ENCODE peak calls at places on chromosomes 1 and 21, in ten cellular contexts. N is NCI-H2107; F is EL; J is HS-27A; E is stimulated activated CD4-positive, alpha-beta T cell treated with anti-CD3 and anti-CD28 coated beads, Interleukin-2, amount 100 ng/mL, for 48 hours; G is germinal center; T is iris pigment epithelial cell; U is HEK293T; Q is activated CD8-positive, alpha-beta memory T cell treated with anti-CD3 and anti-CD28 coated beads, Interleukin-2, amount 50 U/mL, for 48 hours; B is AG20443. C is an unnamed sample.

GRCh38 chr1:54814148-54814498 is 13.0 kb upstream of the TTC22 start:
- DNase-seq in N (no peak), F (no peak), J (no peak), E (no peak), G (no peak), T (no peak), U (no peak), Q (peak), B (no peak), C (no peak)

GRCh38 chr1:50978852-50979781 is 9.1 kb downstream of the CDKN2C start:
- DNase-seq in N (peak), F (peak), J (no peak), E (no peak), G (peak), T (no peak), U (no peak), Q (no peak), B (no peak), C (no peak)

GRCh38 chr1:6512908-6513280 is 21.4 kb upstream of the PLEKHG5 start:
- DNase-seq in N (no peak), F (no peak), J (no peak), E (no peak), G (no peak), T (no peak), U (no peak), Q (no peak), B (no peak), C (no peak)

GRCh38 chr1:64867266-64867665 is 99.1 kb downstream of the JAK1 start:
- DNase-seq in N (no peak), F (no peak), J (no peak), E (no peak), G (no peak), T (no peak), U (no peak), Q (no peak), B (no peak), C (no peak)

GRCh38 chr1:184828369-184828717 is 73.7 kb upstream of the EDEM3 start:
- DNase-seq in N (no peak), F (no peak), J (no peak), E (no peak), G (no peak), T (no peak), U (no peak), Q (no peak), B (no peak), C (no peak)

GRCh38 chr1:162485236-162485635 is 12.4 kb upstream of the UHMK1 start:
- DNase-seq in N (no peak), F (peak), J (no peak), E (no peak), G (no peak), T (peak), U (no peak), Q (no peak), B (peak), C (no peak)

GRCh38 chr1:47502746-47503370 is 65.0 kb downstream of the FOXD2 start:
- DNase-seq in N (no peak), F (no peak), J (no peak), E (no peak), G (no peak), T (no peak), U (no peak), Q (no peak), B (no peak), C (no peak)

GRCh38 chr1:82549851-82550250 is 749.1 kb downstream of the ADGRL2 start:
- DNase-seq in N (no peak), F (no peak), J (no peak), E (no peak), G (no peak), T (no peak), U (no peak), Q (no peak), B (no peak), C (no peak)

GRCh38 chr21:45021428-45022347 is 52.7 kb upstream of the ADARB1 start:
- DNase-seq in N (no peak), F (no peak), J (no peak), E (no peak), G (no peak), T (no peak), U (no peak), Q (no peak), B (no peak), C (no peak)

GRCh38 chr1:218164111-218164929 is 120.8 kb upstream of the RRP15 start:
- DNase-seq in N (no peak), F (peak), J (no peak), E (no peak), G (peak), T (peak), U (peak), Q (peak), B (peak), C (peak)

GRCh38 chr1:182215797-182216196 is 154.3 kb upstream of the ZNF648 start:
- DNase-seq in N (no peak), F (no peak), J (no peak), E (no peak), G (no peak), T (no peak), U (no peak), Q (no peak), B (peak), C (no peak)

GRCh38 chr1:15797614-15798390 is 9.6 kb downstream of the UQCRHL start:
- DNase-seq in N (no peak), F (peak), J (no peak), E (no peak), G (no peak), T (peak), U (no peak), Q (no peak), B (no peak), C (no peak)

GRCh38 chr1:21622466-21623315 is 46.5 kb downstream of the RAP1GAP start:
- DNase-seq in N (no peak), F (no peak), J (no peak), E (peak), G (peak), T (no peak), U (peak), Q (peak), B (peak), C (no peak)

GRCh38 chr1:204132718-204133117 is 19.1 kb downstream of the ETNK2 start:
- DNase-seq in N (no peak), F (no peak), J (no peak), E (no peak), G (no peak), T (no peak), U (no peak), Q (no peak), B (no peak), C (no peak)

GRCh38 chr1:148353461-148354283 is 129.4 kb downstream of the PPIAL4G start:
- DNase-seq in N (no peak), F (peak), J (no peak), E (no peak), G (no peak), T (peak), U (peak), Q (no peak), B (peak), C (no peak)

GRCh38 chr1:153485880-153486279 is 25.4 kb upstream of the S100A7 start:
- DNase-seq in N (peak), F (no peak), J (no peak), E (no peak), G (no peak), T (no peak), U (no peak), Q (no peak), B (no peak), C (no peak)

GRCh38 chr21:34639882-34640788 is 25.2 kb upstream of the RCAN1 start:
- DNase-seq in N (no peak), F (no peak), J (no peak), E (peak), G (no peak), T (peak), U (no peak), Q (peak), B (no peak), C (no peak)

GRCh38 chr1:218510153-218510772 is 165.1 kb downstream of the TGFB2 start:
- DNase-seq in N (no peak), F (no peak), J (no peak), E (no peak), G (no peak), T (no peak), U (no peak), Q (no peak), B (no peak), C (no peak)

GRCh38 chr1:232319106-232319505 is 310.8 kb downstream of the SIPA1L2 start:
- DNase-seq in N (no peak), F (no peak), J (no peak), E (no peak), G (no peak), T (no peak), U (no peak), Q (no peak), B (no peak), C (no peak)

GRCh38 chr1:220487297-220487820 is 40.6 kb upstream of the MARK1 start:
- DNase-seq in N (peak), F (peak), J (no peak), E (peak), G (no peak), T (peak), U (peak), Q (no peak), B (no peak), C (no peak)

GRCh38 chr1:7044471-7044805 is 259.2 kb downstream of the CAMTA1 start:
- DNase-seq in N (no peak), F (no peak), J (no peak), E (no peak), G (no peak), T (no peak), U (no peak), Q (no peak), B (no peak), C (no peak)

GRCh38 chr1:161081519-161081918 is 7.8 kb downstream of the NECTIN4 start:
- DNase-seq in N (no peak), F (no peak), J (no peak), E (no peak), G (no peak), T (no peak), U (no peak), Q (no peak), B (no peak), C (no peak)

GRCh38 chr21:26850116-26850643 is 5.0 kb upstream of the ADAMTS1 start:
- DNase-seq in N (no peak), F (peak), J (no peak), E (no peak), G (no peak), T (peak), U (no peak), Q (no peak), B (peak), C (peak)

GRCh38 chr1:179038528-179039281 is 13.0 kb downstream of the FAM20B start:
- DNase-seq in N (no peak), F (no peak), J (no peak), E (no peak), G (no peak), T (peak), U (no peak), Q (no peak), B (no peak), C (no peak)

GRCh38 chr1:219582310-219582709 is 30.6 kb downstream of the ZC3H11B start:
- DNase-seq in N (no peak), F (peak), J (no peak), E (no peak), G (no peak), T (peak), U (no peak), Q (no peak), B (no peak), C (no peak)

GRCh38 chr1:9506901-9507300 is 32.4 kb upstream of the SLC25A33 start:
- DNase-seq in N (no peak), F (no peak), J (no peak), E (no peak), G (no peak), T (no peak), U (no peak), Q (no peak), B (no peak), C (no peak)

GRCh38 chr21:41741253-41742072 is 25.4 kb downstream of the RIPK4 start:
- DNase-seq in N (no peak), F (no peak), J (no peak), E (no peak), G (no peak), T (no peak), U (no peak), Q (no peak), B (no peak), C (no peak)

GRCh38 chr1:21511579-21512522 is 2.6 kb downstream of the ALPL start:
- DNase-seq in N (no peak), F (peak), J (peak), E (no peak), G (no peak), T (peak), U (no peak), Q (no peak), B (peak), C (no peak)

GRCh38 chr1:11850121-11850520 is 2.5 kb upstream of the NPPA start:
- DNase-seq in N (no peak), F (no peak), J (no peak), E (no peak), G (no peak), T (no peak), U (no peak), Q (no peak), B (no peak), C (no peak)

GRCh38 chr1:116911166-116911553 is 1.4 kb downstream of the PTGFRN start:
- DNase-seq in N (no peak), F (no peak), J (no peak), E (no peak), G (no peak), T (no peak), U (peak), Q (no peak), B (no peak), C (no peak)

GRCh38 chr1:24545673-24546072 is 10.2 kb upstream of the NCMAP start:
- DNase-seq in N (no peak), F (no peak), J (no peak), E (no peak), G (no peak), T (no peak), U (no peak), Q (no peak), B (no peak), C (no peak)

GRCh38 chr21:18245493-18245967 is 897 bp downstream of the CHODL start:
- DNase-seq in N (no peak), F (no peak), J (no peak), E (no peak), G (no peak), T (peak), U (peak), Q (no peak), B (no peak), C (no peak)

GRCh38 chr21:33078907-33079582 is 9.1 kb downstream of the OLIG1 start:
- DNase-seq in N (no peak), F (peak), J (peak), E (no peak), G (peak), T (peak), U (no peak), Q (peak), B (peak), C (peak)

GRCh38 chr1:65148548-65149390 is 766 bp downstream of the AK4 start:
- DNase-seq in N (no peak), F (peak), J (no peak), E (peak), G (peak), T (peak), U (peak), Q (peak), B (peak), C (no peak)

GRCh38 chr1:181081399-181081798 is 7.1 kb upstream of the IER5 start:
- DNase-seq in N (no peak), F (no peak), J (no peak), E (no peak), G (no peak), T (no peak), U (no peak), Q (no peak), B (no peak), C (no peak)

GRCh38 chr21:32240708-32241433 is 38.0 kb downstream of the MIS18A start:
- DNase-seq in N (no peak), F (no peak), J (no peak), E (no peak), G (no peak), T (peak), U (no peak), Q (no peak), B (peak), C (no peak)

GRCh38 chr1:182783068-182783467 is 6.5 kb upstream of the NPL start:
- DNase-seq in N (no peak), F (no peak), J (no peak), E (no peak), G (no peak), T (no peak), U (no peak), Q (no peak), B (no peak), C (no peak)

C was measured in putamen.